ENCODE peak calls at places on chromosomes 5 and 9, in four cellular contexts. D, Q, B and H are unnamed samples.

GRCh38 chr5:74670377-74671038 is 14.5 kb upstream of the HEXB start:
- DNase-seq in D (no peak), Q (peak), B (no peak), H (no peak)

GRCh38 chr9:136773386-136774044 is 9.2 kb upstream of the LCN15 start:
- DNase-seq in D (peak), Q (peak), B (no peak), H (no peak)

GRCh38 chr5:135308752-135309151 is 90.3 kb downstream of the MACROH2A1 start:
- DNase-seq in D (no peak), Q (peak), B (no peak), H (no peak)

GRCh38 chr5:137706841-137707240 is 29.0 kb downstream of the KLHL3 start:
- DNase-seq in D (no peak), Q (no peak), B (no peak), H (no peak)

GRCh38 chr9:134065720-134066419 is 2.0 kb downstream of the BRD3 start:
- DNase-seq in D (peak), Q (peak), B (peak), H (peak)

GRCh38 chr5:139787568-139788293 is 7.9 kb upstream of the PSD2 start:
- DNase-seq in D (peak), Q (peak), B (peak), H (peak)

GRCh38 chr9:132288371-132288770 is 66.4 kb downstream of the SETX start:
- DNase-seq in D (no peak), Q (no peak), B (no peak), H (no peak)

GRCh38 chr5:53427965-53428364 is 52.5 kb upstream of the FST start:
- DNase-seq in D (no peak), Q (no peak), B (no peak), H (no peak)

GRCh38 chr9:93136011-93136440 is 2.0 kb upstream of the NINJ1 start:
- DNase-seq in D (peak), Q (no peak), B (no peak), H (no peak)

GRCh38 chr9:96618209-96619108 is 1.2 kb downstream of the CDC14B start:
- DNase-seq in D (no peak), Q (peak), B (peak), H (no peak)

GRCh38 chr5:179820483-179821297 is at the start of gene SQSTM1:
- DNase-seq in D (peak), Q (peak), B (peak), H (peak)

GRCh38 chr5:124736111-124736813 is 10.2 kb downstream of the ZNF608 start:
- DNase-seq in D (no peak), Q (no peak), B (no peak), H (no peak)

GRCh38 chr5:109567374-109568044 is 122.2 kb upstream of the MAN2A1 start:
- DNase-seq in D (no peak), Q (peak), B (no peak), H (no peak)

GRCh38 chr5:56612353-56612752 is 203.0 kb upstream of the MAP3K1 start:
- DNase-seq in D (no peak), Q (no peak), B (no peak), H (no peak)

GRCh38 chr5:95842955-95843544 is 20.5 kb upstream of the GLRX start:
- DNase-seq in D (peak), Q (peak), B (peak), H (no peak)

GRCh38 chr9:86983260-86984255 is 36.3 kb upstream of the GAS1 start:
- DNase-seq in D (no peak), Q (no peak), B (no peak), H (no peak)

GRCh38 chr5:55994502-55994997 is at the start of gene IL6ST:
- DNase-seq in D (no peak), Q (peak), B (peak), H (no peak)

GRCh38 chr5:103475629-103476240 is 86.9 kb downstream of the NUDT12 start:
- DNase-seq in D (no peak), Q (peak), B (no peak), H (no peak)

DNA sequence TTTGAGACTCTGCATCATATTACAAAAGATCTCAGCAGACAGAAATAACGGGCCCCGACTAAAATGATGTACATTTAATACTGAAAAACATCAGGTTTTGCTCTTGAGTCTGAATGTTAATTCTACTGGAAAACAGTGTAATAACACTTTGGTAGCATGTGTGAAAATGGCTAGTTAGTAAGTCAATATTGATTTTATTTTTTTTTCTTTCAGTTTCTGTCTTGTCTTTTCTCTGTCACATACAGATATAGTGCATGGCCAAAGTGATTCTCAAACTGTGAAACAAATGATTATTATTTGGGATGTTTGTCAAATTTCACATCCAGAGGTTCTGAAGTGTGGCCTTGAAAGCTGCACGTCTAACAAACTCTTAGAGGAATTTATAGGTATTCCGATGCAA is 23.1 kb downstream of the CCNH start:
- DNase-seq in D (no peak), Q (no peak), B (no peak), H (no peak)
- TF ChIP-seq POLR2AphosphoS5 in D (no peak), Q (no peak), B (no peak), H (no peak)

GRCh38 chr9:107336718-107337360 is 53.8 kb downstream of the RAD23B start:
- DNase-seq in D (no peak), Q (no peak), B (peak), H (no peak)

GRCh38 chr9:107342762-107343161 is 59.7 kb downstream of the RAD23B start:
- DNase-seq in D (no peak), Q (no peak), B (no peak), H (no peak)

GRCh38 chr9:107337676-107338590 is 54.9 kb downstream of the RAD23B start:
- DNase-seq in D (no peak), Q (no peak), B (no peak), H (no peak)

GRCh38 chr9:107340920-107341632 is 58.0 kb downstream of the RAD23B start:
- DNase-seq in D (peak), Q (peak), B (peak), H (peak)

GRCh38 chr9:107338911-107339659 is 56.0 kb downstream of the RAD23B start:
- DNase-seq in D (no peak), Q (no peak), B (no peak), H (no peak)
- TF ChIP-seq POLR2AphosphoS5 in D (no peak), Q (no peak), B (no peak), H (no peak)

DNA sequence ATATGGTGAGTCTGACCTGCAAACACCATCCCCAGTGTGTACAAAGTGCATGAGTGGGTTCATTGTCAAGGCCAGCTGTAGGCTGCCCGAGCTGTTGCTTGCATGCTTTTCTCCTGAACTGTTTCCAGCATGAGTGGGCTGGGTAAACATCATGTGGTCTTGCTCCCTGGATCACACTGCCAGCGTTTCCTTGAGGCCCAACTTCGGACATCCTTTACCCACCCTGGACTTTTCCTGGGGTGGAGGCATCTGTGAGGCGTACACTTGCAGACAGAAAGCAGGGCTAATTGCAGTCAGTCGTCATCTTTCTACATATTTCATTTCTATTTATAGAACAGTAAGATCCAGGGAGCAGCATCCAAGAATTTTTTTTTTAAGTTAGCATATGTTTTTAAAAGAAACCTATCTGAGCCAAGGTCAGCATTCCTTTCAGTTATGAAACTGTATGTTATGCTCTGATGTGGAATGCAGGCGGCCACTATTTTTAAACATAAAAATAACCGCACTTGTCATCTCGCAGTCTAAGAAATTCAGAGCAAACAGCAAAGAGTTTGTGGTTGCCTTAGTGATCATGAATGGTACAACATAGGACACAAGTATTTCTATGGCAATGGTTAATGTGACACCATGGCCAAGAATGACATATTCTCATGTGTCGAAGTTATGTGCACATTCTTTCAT is 106.5 kb upstream of the DMRT1 start:
- DNase-seq in D (no peak), Q (peak), B (no peak), H (no peak)
- TF ChIP-seq POLR2AphosphoS5 in D (no peak), Q (no peak), B (no peak), H (no peak)

GRCh38 chr5:17180957-17181723 is 36.3 kb upstream of the BASP1 start:
- DNase-seq in D (no peak), Q (peak), B (no peak), H (no peak)
- TF ChIP-seq POLR2AphosphoS5 in D (no peak), Q (no peak), B (no peak), H (no peak)

DNA sequence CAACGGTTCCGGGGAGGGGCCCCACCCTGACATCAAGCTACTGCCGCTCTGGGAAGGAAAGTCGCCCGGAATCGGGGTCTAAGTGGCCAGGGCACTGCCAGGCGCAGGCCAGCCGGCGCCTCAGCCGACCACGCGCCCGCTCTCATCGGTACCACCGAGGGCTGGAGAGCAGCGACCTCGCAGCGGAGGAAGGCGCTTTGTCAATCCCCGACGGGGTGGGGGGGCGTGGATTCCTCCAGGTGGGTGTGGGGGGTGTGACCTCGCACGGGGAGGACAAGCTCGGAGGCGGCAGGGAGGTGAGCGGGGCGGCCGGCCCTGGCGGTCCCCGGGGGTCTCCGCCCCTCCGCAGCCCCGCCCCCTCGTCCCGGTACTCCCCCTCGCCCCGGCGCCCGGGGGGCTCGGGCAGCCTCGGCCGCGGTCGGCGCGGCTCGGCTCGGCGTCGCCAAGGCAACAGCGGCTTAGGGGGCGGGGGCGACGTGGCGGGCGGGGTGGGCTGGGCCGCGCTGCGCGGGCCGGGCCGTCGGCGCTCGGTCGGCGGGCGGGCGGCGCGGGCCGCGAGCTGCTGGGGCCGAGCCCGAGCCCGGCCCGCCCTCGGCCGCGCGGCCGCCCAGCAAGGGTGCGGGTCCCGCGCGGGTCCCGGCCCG is 47.3 kb downstream of the DAB2IP start:
- DNase-seq in D (peak), Q (no peak), B (no peak), H (peak)
- TF ChIP-seq POLR2AphosphoS5 in D (no peak), Q (no peak), B (no peak), H (no peak)

DNA sequence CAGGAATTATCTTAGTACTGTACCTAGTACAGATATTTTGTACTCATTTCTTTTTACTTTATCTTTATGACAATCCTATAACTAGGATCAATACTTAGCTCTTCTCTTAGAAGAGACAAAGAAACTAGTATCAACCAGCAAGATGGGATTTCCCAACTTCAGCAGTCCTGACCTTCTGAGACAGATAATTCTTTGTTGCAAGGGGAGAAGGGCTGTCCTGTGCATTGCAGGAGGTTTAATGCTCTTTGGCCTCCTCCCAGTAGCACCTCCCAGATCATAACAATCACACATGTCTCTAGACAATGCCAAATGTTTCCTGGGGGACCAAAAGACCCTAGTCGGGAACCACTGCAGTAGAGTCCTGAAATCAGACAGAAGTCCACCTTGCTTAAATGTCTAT is 424.3 kb upstream of the DMAC1 start:
- DNase-seq in D (no peak), Q (no peak), B (no peak), H (no peak)
- TF ChIP-seq POLR2AphosphoS5 in D (no peak), Q (no peak), B (no peak), H (no peak)

GRCh38 chr5:79798892-79799590 is 109.4 kb downstream of the CMYA5 start:
- DNase-seq in D (no peak), Q (no peak), B (no peak), H (no peak)
- TF ChIP-seq POLR2AphosphoS5 in D (no peak), Q (no peak), B (no peak), H (no peak)

GRCh38 chr5:170633235-170634041 is 129.6 kb downstream of the KCNIP1 start:
- DNase-seq in D (peak), Q (peak), B (no peak), H (no peak)
- TF ChIP-seq POLR2AphosphoS5 in D (no peak), Q (no peak), B (no peak), H (no peak)